ENCODE peak calls at places on chromosomes 16 and 17, in six cellular contexts. One of them, this sample, is unnamed.
A peak's percentile ranks its signal among the peaks of the same experiment; 100 is the strongest.

GRCh38 chr17:48547839-48548686 is 3.2 kb upstream of the HOXB2 start:
- DNase-seq in tibial artery: no peak
- DNase-seq in iPS DF 6.9: no peak
- DNase-seq in ascending aorta: no peak
- DNase-seq in tibial nerve: no peak
- DNase-seq in cardiac muscle cell: peak; percentile 70
- DNase-seq in this sample: no peak

GRCh38 chr16:88803264-88803987 is at the start of gene CDT1:
- DNase-seq in tibial artery: peak; percentile 65
- DNase-seq in iPS DF 6.9: no peak
- DNase-seq in ascending aorta: no peak
- DNase-seq in tibial nerve: peak; percentile 67
- DNase-seq in cardiac muscle cell: peak; percentile 83
- DNase-seq in this sample: peak; percentile 84

GRCh38 chr16:12535535-12536411 is 267.9 kb downstream of the CPPED1 start:
- DNase-seq in tibial artery: no peak
- DNase-seq in iPS DF 6.9: peak; percentile 25
- DNase-seq in ascending aorta: no peak
- DNase-seq in tibial nerve: no peak
- DNase-seq in cardiac muscle cell: peak; percentile 6
- DNase-seq in this sample: no peak

GRCh38 chr16:88703486-88704309 is 2.5 kb downstream of the RNF166 start:
- DNase-seq in tibial artery: no peak
- DNase-seq in iPS DF 6.9: no peak
- DNase-seq in ascending aorta: no peak
- DNase-seq in tibial nerve: no peak
- DNase-seq in cardiac muscle cell: no peak
- DNase-seq in this sample: no peak

GRCh38 chr17:28519236-28519635 is 13.1 kb downstream of the FOXN1 start:
- DNase-seq in tibial artery: no peak
- DNase-seq in iPS DF 6.9: no peak
- DNase-seq in ascending aorta: no peak
- DNase-seq in tibial nerve: no peak
- DNase-seq in cardiac muscle cell: no peak
- DNase-seq in this sample: no peak

GRCh38 chr17:49362723-49363117 is 670 bp upstream of the ZNF652 start:
- DNase-seq in tibial artery: no peak
- DNase-seq in iPS DF 6.9: no peak
- DNase-seq in ascending aorta: no peak
- DNase-seq in tibial nerve: no peak
- DNase-seq in cardiac muscle cell: no peak
- DNase-seq in this sample: no peak

GRCh38 chr17:4043862-4044261 is 79.6 kb upstream of the ATP2A3 start:
- DNase-seq in tibial artery: no peak
- DNase-seq in iPS DF 6.9: no peak
- DNase-seq in ascending aorta: no peak
- DNase-seq in tibial nerve: no peak
- DNase-seq in cardiac muscle cell: no peak
- DNase-seq in this sample: no peak

GRCh38 chr16:12170103-12171025 is 193.8 kb downstream of the SNX29 start:
- DNase-seq in tibial artery: no peak
- DNase-seq in iPS DF 6.9: no peak
- DNase-seq in ascending aorta: no peak
- DNase-seq in tibial nerve: no peak
- DNase-seq in cardiac muscle cell: peak; percentile 49
- DNase-seq in this sample: no peak

GRCh38 chr16:57600048-57600835 is 28.2 kb upstream of the ADGRG1 start:
- DNase-seq in tibial artery: no peak
- DNase-seq in iPS DF 6.9: peak; percentile 61
- DNase-seq in ascending aorta: no peak
- DNase-seq in tibial nerve: no peak
- DNase-seq in cardiac muscle cell: peak; percentile 60
- DNase-seq in this sample: peak; percentile 14

GRCh38 chr17:5399767-5400166 is 19.7 kb downstream of the NUP88 start:
- DNase-seq in tibial artery: no peak
- DNase-seq in iPS DF 6.9: no peak
- DNase-seq in ascending aorta: no peak
- DNase-seq in tibial nerve: no peak
- DNase-seq in cardiac muscle cell: no peak
- DNase-seq in this sample: no peak

GRCh38 chr16:68069511-68070248 is 15.5 kb upstream of the NFATC3 start:
- DNase-seq in tibial artery: no peak
- DNase-seq in iPS DF 6.9: no peak
- DNase-seq in ascending aorta: no peak
- DNase-seq in tibial nerve: no peak
- DNase-seq in cardiac muscle cell: no peak
- DNase-seq in this sample: no peak

GRCh38 chr16:9596788-9597187 is 505.3 kb downstream of the HAPSTR1 start:
- DNase-seq in tibial artery: no peak
- DNase-seq in iPS DF 6.9: no peak
- DNase-seq in ascending aorta: no peak
- DNase-seq in tibial nerve: no peak
- DNase-seq in cardiac muscle cell: no peak
- DNase-seq in this sample: no peak

GRCh38 chr17:79124513-79125209 is 50.0 kb downstream of the ENGASE start:
- DNase-seq in tibial artery: no peak
- DNase-seq in iPS DF 6.9: no peak
- DNase-seq in ascending aorta: no peak
- DNase-seq in tibial nerve: no peak
- DNase-seq in cardiac muscle cell: no peak
- DNase-seq in this sample: no peak

GRCh38 chr16:81567087-81567486 is 122.5 kb downstream of the CMIP start:
- DNase-seq in tibial artery: no peak
- DNase-seq in iPS DF 6.9: no peak
- DNase-seq in ascending aorta: no peak
- DNase-seq in tibial nerve: no peak
- DNase-seq in cardiac muscle cell: no peak
- DNase-seq in this sample: no peak

GRCh38 chr16:51951668-51952298 is 595.2 kb downstream of the TOX3 start:
- DNase-seq in tibial artery: no peak
- DNase-seq in iPS DF 6.9: peak; percentile 29
- DNase-seq in ascending aorta: no peak
- DNase-seq in tibial nerve: no peak
- DNase-seq in cardiac muscle cell: no peak
- DNase-seq in this sample: no peak

GRCh38 chr17:47726796-47727703 is 6.0 kb upstream of the TBX21 start:
- DNase-seq in tibial artery: no peak
- DNase-seq in iPS DF 6.9: no peak
- DNase-seq in ascending aorta: no peak
- DNase-seq in tibial nerve: no peak
- DNase-seq in cardiac muscle cell: no peak
- DNase-seq in this sample: no peak

GRCh38 chr17:19935169-19935568 is 42.5 kb downstream of the AKAP10 start:
- DNase-seq in tibial artery: no peak
- DNase-seq in iPS DF 6.9: no peak
- DNase-seq in ascending aorta: no peak
- DNase-seq in tibial nerve: no peak
- DNase-seq in cardiac muscle cell: no peak
- DNase-seq in this sample: no peak

GRCh38 chr16:27244363-27244755 is 24.2 kb downstream of the NSMCE1 start:
- DNase-seq in tibial artery: no peak
- DNase-seq in iPS DF 6.9: no peak
- DNase-seq in ascending aorta: no peak
- DNase-seq in tibial nerve: no peak
- DNase-seq in cardiac muscle cell: no peak
- DNase-seq in this sample: no peak

GRCh38 chr17:81138083-81138482 is 27.2 kb upstream of the PVALEF start:
- DNase-seq in tibial artery: no peak
- DNase-seq in iPS DF 6.9: no peak
- DNase-seq in ascending aorta: no peak
- DNase-seq in tibial nerve: no peak
- DNase-seq in cardiac muscle cell: no peak
- DNase-seq in this sample: no peak

GRCh38 chr16:24018485-24018884 is 182.7 kb downstream of the PRKCB start:
- DNase-seq in tibial artery: no peak
- DNase-seq in iPS DF 6.9: no peak
- DNase-seq in ascending aorta: no peak
- DNase-seq in tibial nerve: no peak
- DNase-seq in cardiac muscle cell: no peak
- DNase-seq in this sample: no peak

GRCh38 chr17:74898376-74898946 is 5.0 kb upstream of the FADS6 start:
- DNase-seq in tibial artery: no peak
- DNase-seq in iPS DF 6.9: no peak
- DNase-seq in ascending aorta: no peak
- DNase-seq in tibial nerve: no peak
- DNase-seq in cardiac muscle cell: no peak
- DNase-seq in this sample: no peak

DNA sequence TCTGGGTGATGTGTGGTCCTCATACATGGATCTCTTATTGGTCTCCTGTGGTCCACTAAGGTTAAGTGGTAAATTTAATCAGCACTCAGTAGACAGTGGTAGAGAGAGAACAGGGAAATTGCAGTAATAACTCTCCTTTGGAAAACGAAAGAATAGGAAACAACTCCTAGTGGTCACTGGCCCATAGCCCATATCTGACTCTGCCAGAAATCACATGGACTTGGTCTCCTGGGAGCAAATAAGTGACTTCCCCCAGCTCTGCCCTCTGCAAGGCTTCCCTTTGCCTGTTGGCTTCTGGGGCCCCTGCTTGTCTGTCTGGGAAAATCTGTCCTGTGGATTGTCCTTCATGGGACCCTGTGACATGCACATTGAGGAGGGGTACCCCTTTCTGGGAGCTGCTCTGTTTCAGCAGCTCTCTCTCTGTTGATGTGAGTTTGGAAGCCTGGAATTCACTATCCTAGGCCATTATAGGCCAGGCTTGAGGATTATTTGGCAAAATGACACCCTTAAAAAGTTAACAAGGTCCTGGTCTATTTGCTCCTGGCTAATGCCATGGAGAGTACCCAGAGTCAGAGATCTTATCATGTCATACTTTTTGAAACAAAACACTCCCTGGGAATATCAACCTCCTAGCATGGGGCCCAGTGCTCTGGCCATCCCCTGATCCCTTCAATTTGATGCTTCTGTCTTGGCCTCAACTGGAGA is 58.0 kb upstream of the HNF1B start:
- DNase-seq in tibial artery: peak; percentile 34
- DNase-seq in iPS DF 6.9: no peak
- DNase-seq in ascending aorta: no peak
- DNase-seq in tibial nerve: no peak
- DNase-seq in cardiac muscle cell: peak; percentile 84
- DNase-seq in this sample: no peak
- H3K4me3 ChIP-seq in tibial artery: no peak overlapping the region
- H3K4me3 ChIP-seq in iPS DF 6.9: no peak overlapping the region
- H3K4me3 ChIP-seq in ascending aorta: no peak overlapping the region
- H3K4me3 ChIP-seq in tibial nerve: no peak overlapping the region
- H3K4me3 ChIP-seq in cardiac muscle cell: no peak overlapping the region
- H3K4me3 ChIP-seq in this sample: no peak overlapping the region

DNA sequence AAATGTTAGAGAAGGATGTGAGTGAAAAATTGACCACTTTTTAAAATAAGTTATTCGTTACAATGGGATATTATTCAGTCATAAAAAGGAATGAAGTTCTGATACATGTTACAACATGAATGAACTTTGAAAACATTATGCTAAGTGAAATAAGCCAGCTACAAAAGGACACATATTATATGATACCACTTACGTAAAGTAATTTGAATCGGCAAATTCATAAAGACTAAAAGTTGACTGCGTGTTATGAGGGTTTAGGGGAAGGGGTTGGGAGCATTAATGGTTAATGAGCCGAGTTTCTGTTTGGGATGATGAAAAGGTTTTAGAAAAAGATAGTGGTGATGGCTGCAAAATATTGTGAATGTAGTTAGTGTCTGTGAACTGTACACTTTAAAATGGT is 73.1 kb downstream of the USP32 start:
- DNase-seq in tibial artery: no peak
- DNase-seq in iPS DF 6.9: no peak
- DNase-seq in ascending aorta: no peak
- DNase-seq in tibial nerve: no peak
- DNase-seq in cardiac muscle cell: no peak
- DNase-seq in this sample: no peak
- H3K4me1 ChIP-seq in tibial artery: no peaks in the 10 kb centered on the region
- H3K4me1 ChIP-seq in iPS DF 6.9: no peaks in the 10 kb centered on the region
- H3K4me1 ChIP-seq in ascending aorta: no peaks in the 10 kb centered on the region
- H3K4me1 ChIP-seq in tibial nerve: no peaks in the 10 kb centered on the region
- H3K4me1 ChIP-seq in cardiac muscle cell: no peaks in the 10 kb centered on the region
- H3K4me1 ChIP-seq in this sample: peaks cover 2% of the 10 kb centered on the region

DNA sequence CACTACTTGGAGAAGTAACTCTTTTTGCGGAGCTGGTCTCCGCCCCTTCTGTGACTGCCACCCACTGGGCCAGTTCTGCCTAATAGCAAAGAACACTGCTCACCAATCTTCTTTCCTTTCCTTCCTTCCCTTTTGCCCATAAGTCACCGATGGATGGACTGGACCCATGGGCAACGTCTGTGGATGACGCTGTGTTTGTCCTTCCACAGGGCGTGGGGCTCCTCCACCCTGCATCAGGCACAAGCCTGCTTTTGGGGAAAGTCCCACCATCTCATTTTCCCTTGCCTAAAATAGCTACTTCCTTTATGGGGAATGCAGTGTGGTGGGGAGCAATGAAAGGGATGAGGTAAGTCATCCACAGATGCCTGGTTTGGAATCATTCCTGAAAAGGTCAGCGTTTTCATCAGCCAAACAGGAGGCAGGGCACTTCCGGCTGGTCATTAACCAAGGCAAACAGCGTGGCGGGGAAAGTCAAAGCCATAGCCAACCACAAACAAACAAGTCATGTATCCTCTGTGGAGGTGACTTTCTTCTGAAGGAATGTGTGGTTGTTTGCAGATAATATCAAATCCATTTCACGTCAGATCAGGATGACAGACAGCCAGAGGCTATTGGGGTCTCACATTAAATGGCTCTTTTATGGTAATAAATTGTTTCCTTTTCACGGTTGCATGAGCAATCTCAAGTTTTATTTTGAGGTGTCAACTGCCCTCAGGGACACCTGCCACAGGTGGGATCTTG is 30.7 kb upstream of the MED9 start:
- DNase-seq in tibial artery: no peak
- DNase-seq in iPS DF 6.9: no peak
- DNase-seq in ascending aorta: no peak
- DNase-seq in tibial nerve: peak; percentile 67
- DNase-seq in cardiac muscle cell: peak; percentile 83
- DNase-seq in this sample: peak; percentile 96
- H3K27ac ChIP-seq in tibial artery: no peak overlapping the region
- H3K27ac ChIP-seq in iPS DF 6.9: no peak overlapping the region
- H3K27ac ChIP-seq in ascending aorta: no peak overlapping the region
- H3K27ac ChIP-seq in tibial nerve: peak overlapping the region; percentile 40
- H3K27ac ChIP-seq in cardiac muscle cell: no peak overlapping the region
- H3K27ac ChIP-seq in this sample: peak overlapping the region; percentile 72

GRCh38 chr17:2002767-2003329 is 22.3 kb downstream of the RTN4RL1 start:
- DNase-seq in tibial artery: no peak
- DNase-seq in iPS DF 6.9: no peak
- DNase-seq in ascending aorta: no peak
- DNase-seq in tibial nerve: no peak
- DNase-seq in cardiac muscle cell: no peak
- DNase-seq in this sample: no peak

GRCh38 chr17:1998426-1998784 is 26.7 kb downstream of the RTN4RL1 start:
- DNase-seq in tibial artery: no peak
- DNase-seq in iPS DF 6.9: no peak
- DNase-seq in ascending aorta: no peak
- DNase-seq in tibial nerve: no peak
- DNase-seq in cardiac muscle cell: no peak
- DNase-seq in this sample: no peak

GRCh38 chr17:1997587-1998425 is 27.3 kb downstream of the RTN4RL1 start:
- DNase-seq in tibial artery: no peak
- DNase-seq in iPS DF 6.9: no peak
- DNase-seq in ascending aorta: no peak
- DNase-seq in tibial nerve: no peak
- DNase-seq in cardiac muscle cell: no peak
- DNase-seq in this sample: no peak

GRCh38 chr17:1997146-1997586 is 28.0 kb downstream of the RTN4RL1 start:
- DNase-seq in tibial artery: no peak
- DNase-seq in iPS DF 6.9: no peak
- DNase-seq in ascending aorta: no peak
- DNase-seq in tibial nerve: no peak
- DNase-seq in cardiac muscle cell: no peak
- DNase-seq in this sample: no peak

GRCh38 chr17:1999557-2000251 is 25.4 kb downstream of the RTN4RL1 start:
- DNase-seq in tibial artery: peak; percentile 36
- DNase-seq in iPS DF 6.9: no peak
- DNase-seq in ascending aorta: no peak
- DNase-seq in tibial nerve: no peak
- DNase-seq in cardiac muscle cell: peak; percentile 33
- DNase-seq in this sample: peak; percentile 19
- H3K4me3 ChIP-seq in tibial artery: no peak overlapping the region
- H3K4me3 ChIP-seq in iPS DF 6.9: no peak overlapping the region
- H3K4me3 ChIP-seq in ascending aorta: no peak overlapping the region
- H3K4me3 ChIP-seq in tibial nerve: no peak overlapping the region
- H3K4me3 ChIP-seq in cardiac muscle cell: no peak overlapping the region
- H3K4me3 ChIP-seq in this sample: no peak overlapping the region

This sample was measured in SJSA1.